ENCODE peak calls at places on chromosomes 13 and 19, in eight cellular contexts. One of them, this sample, is unnamed.

GRCh38 chr13:33152389-33152788 is 133.2 kb downstream of the STARD13 start:
- DNase-seq in uterus: no peak
- DNase-seq in tibial nerve: no peak
- DNase-seq in colonic mucosa: no peak
- DNase-seq in hepatocyte: no peak
- DNase-seq in heart left ventricle: no peak
- DNase-seq in fibroblast of lung: no peak
- DNase-seq in CD8-positive, alpha-beta memory T cell: no peak
- DNase-seq in this sample: no peak

GRCh38 chr19:34555447-34555846 is 73.9 kb downstream of the WTIP start:
- DNase-seq in uterus: no peak
- DNase-seq in tibial nerve: no peak
- DNase-seq in colonic mucosa: no peak
- DNase-seq in hepatocyte: no peak
- DNase-seq in heart left ventricle: no peak
- DNase-seq in fibroblast of lung: no peak
- DNase-seq in CD8-positive, alpha-beta memory T cell: no peak
- DNase-seq in this sample: no peak

GRCh38 chr19:38203197-38203596 is 20.8 kb downstream of the DPF1 start:
- DNase-seq in uterus: no peak
- DNase-seq in tibial nerve: no peak
- DNase-seq in colonic mucosa: no peak
- DNase-seq in hepatocyte: no peak
- DNase-seq in heart left ventricle: no peak
- DNase-seq in fibroblast of lung: no peak
- DNase-seq in CD8-positive, alpha-beta memory T cell: no peak
- DNase-seq in this sample: no peak

GRCh38 chr13:95044452-95045205 is 256.6 kb downstream of the ABCC4 start:
- DNase-seq in uterus: no peak
- DNase-seq in tibial nerve: no peak
- DNase-seq in colonic mucosa: no peak
- DNase-seq in hepatocyte: no peak
- DNase-seq in heart left ventricle: no peak
- DNase-seq in fibroblast of lung: no peak
- DNase-seq in CD8-positive, alpha-beta memory T cell: no peak
- DNase-seq in this sample: no peak

GRCh38 chr13:39637890-39638289 is 17.6 kb upstream of the COG6 start:
- DNase-seq in uterus: no peak
- DNase-seq in tibial nerve: no peak
- DNase-seq in colonic mucosa: no peak
- DNase-seq in hepatocyte: peak; percentile 5
- DNase-seq in heart left ventricle: no peak
- DNase-seq in fibroblast of lung: no peak
- DNase-seq in CD8-positive, alpha-beta memory T cell: no peak
- DNase-seq in this sample: no peak

GRCh38 chr13:99347911-99348451 is 40.8 kb upstream of the GPR183 start:
- DNase-seq in uterus: no peak
- DNase-seq in tibial nerve: no peak
- DNase-seq in colonic mucosa: no peak
- DNase-seq in hepatocyte: no peak
- DNase-seq in heart left ventricle: no peak
- DNase-seq in fibroblast of lung: no peak
- DNase-seq in CD8-positive, alpha-beta memory T cell: no peak
- DNase-seq in this sample: no peak

GRCh38 chr19:7294571-7295212 is 478 bp upstream of the INSR start:
- DNase-seq in uterus: peak; percentile 69
- DNase-seq in tibial nerve: peak; percentile 62
- DNase-seq in colonic mucosa: peak; percentile 79
- DNase-seq in hepatocyte: peak; percentile 88
- DNase-seq in heart left ventricle: peak; percentile 88
- DNase-seq in fibroblast of lung: peak; percentile 34
- DNase-seq in CD8-positive, alpha-beta memory T cell: no peak
- DNase-seq in this sample: peak; percentile 78

GRCh38 chr13:33154911-33155310 is 130.6 kb downstream of the STARD13 start:
- DNase-seq in uterus: no peak
- DNase-seq in tibial nerve: no peak
- DNase-seq in colonic mucosa: no peak
- DNase-seq in hepatocyte: no peak
- DNase-seq in heart left ventricle: no peak
- DNase-seq in fibroblast of lung: no peak
- DNase-seq in CD8-positive, alpha-beta memory T cell: no peak
- DNase-seq in this sample: no peak

GRCh38 chr13:29543230-29544215 is 52.0 kb downstream of the SLC7A1 start:
- DNase-seq in uterus: no peak
- DNase-seq in tibial nerve: no peak
- DNase-seq in colonic mucosa: peak; percentile 29
- DNase-seq in hepatocyte: peak; percentile 39
- DNase-seq in heart left ventricle: no peak
- DNase-seq in fibroblast of lung: peak; percentile 79
- DNase-seq in CD8-positive, alpha-beta memory T cell: no peak
- DNase-seq in this sample: no peak

GRCh38 chr19:23774156-23774971 is 15.7 kb upstream of the ZNF681 start:
- DNase-seq in uterus: no peak
- DNase-seq in tibial nerve: no peak
- DNase-seq in colonic mucosa: no peak
- DNase-seq in hepatocyte: peak; percentile 23
- DNase-seq in heart left ventricle: no peak
- DNase-seq in fibroblast of lung: no peak
- DNase-seq in CD8-positive, alpha-beta memory T cell: no peak
- DNase-seq in this sample: no peak

GRCh38 chr13:99600318-99600717 is 99.0 kb downstream of the TM9SF2 start:
- DNase-seq in uterus: no peak
- DNase-seq in tibial nerve: no peak
- DNase-seq in colonic mucosa: no peak
- DNase-seq in hepatocyte: no peak
- DNase-seq in heart left ventricle: no peak
- DNase-seq in fibroblast of lung: no peak
- DNase-seq in CD8-positive, alpha-beta memory T cell: no peak
- DNase-seq in this sample: no peak

GRCh38 chr19:39257227-39257626 is 8.6 kb upstream of the IFNL4 start:
- DNase-seq in uterus: no peak
- DNase-seq in tibial nerve: no peak
- DNase-seq in colonic mucosa: no peak
- DNase-seq in hepatocyte: no peak
- DNase-seq in heart left ventricle: no peak
- DNase-seq in fibroblast of lung: no peak
- DNase-seq in CD8-positive, alpha-beta memory T cell: no peak
- DNase-seq in this sample: no peak

GRCh38 chr13:114107686-114108081 is 24.7 kb downstream of the RASA3 start:
- DNase-seq in uterus: peak; percentile 12
- DNase-seq in tibial nerve: no peak
- DNase-seq in colonic mucosa: no peak
- DNase-seq in hepatocyte: no peak
- DNase-seq in heart left ventricle: peak; percentile 73
- DNase-seq in fibroblast of lung: peak; percentile 87
- DNase-seq in CD8-positive, alpha-beta memory T cell: no peak
- DNase-seq in this sample: peak; percentile 56

GRCh38 chr19:45601524-45602522 is at the start of gene GPR4:
- DNase-seq in uterus: no peak
- DNase-seq in tibial nerve: no peak
- DNase-seq in colonic mucosa: no peak
- DNase-seq in hepatocyte: peak; percentile 45
- DNase-seq in heart left ventricle: peak; percentile 68
- DNase-seq in fibroblast of lung: no peak
- DNase-seq in CD8-positive, alpha-beta memory T cell: no peak
- DNase-seq in this sample: no peak

GRCh38 chr13:108980237-108980636 is 350.8 kb downstream of the MYO16 start:
- DNase-seq in uterus: no peak
- DNase-seq in tibial nerve: no peak
- DNase-seq in colonic mucosa: no peak
- DNase-seq in hepatocyte: no peak
- DNase-seq in heart left ventricle: no peak
- DNase-seq in fibroblast of lung: no peak
- DNase-seq in CD8-positive, alpha-beta memory T cell: no peak
- DNase-seq in this sample: no peak

GRCh38 chr19:17703823-17704463 is 15.3 kb upstream of the MAP1S start:
- DNase-seq in uterus: no peak
- DNase-seq in tibial nerve: peak; percentile 61
- DNase-seq in colonic mucosa: peak; percentile 66
- DNase-seq in hepatocyte: no peak
- DNase-seq in heart left ventricle: no peak
- DNase-seq in fibroblast of lung: peak; percentile 43
- DNase-seq in CD8-positive, alpha-beta memory T cell: peak; percentile 62
- DNase-seq in this sample: no peak

GRCh38 chr13:25501231-25501630 is 129.5 kb downstream of the ATP8A2 start:
- DNase-seq in uterus: no peak
- DNase-seq in tibial nerve: no peak
- DNase-seq in colonic mucosa: no peak
- DNase-seq in hepatocyte: no peak
- DNase-seq in heart left ventricle: no peak
- DNase-seq in fibroblast of lung: no peak
- DNase-seq in CD8-positive, alpha-beta memory T cell: no peak
- DNase-seq in this sample: no peak

GRCh38 chr13:75876371-75877050 is 240.4 kb downstream of the LMO7 start:
- DNase-seq in uterus: peak; percentile 49
- DNase-seq in tibial nerve: peak; percentile 80
- DNase-seq in colonic mucosa: peak; percentile 57
- DNase-seq in hepatocyte: peak; percentile 74
- DNase-seq in heart left ventricle: no peak
- DNase-seq in fibroblast of lung: peak; percentile 47
- DNase-seq in CD8-positive, alpha-beta memory T cell: peak; percentile 8
- DNase-seq in this sample: peak; percentile 73

GRCh38 chr19:15358918-15359317 is 20.7 kb downstream of the AKAP8 start:
- DNase-seq in uterus: no peak
- DNase-seq in tibial nerve: no peak
- DNase-seq in colonic mucosa: no peak
- DNase-seq in hepatocyte: no peak
- DNase-seq in heart left ventricle: no peak
- DNase-seq in fibroblast of lung: no peak
- DNase-seq in CD8-positive, alpha-beta memory T cell: no peak
- DNase-seq in this sample: no peak

GRCh38 chr19:14840206-14840605 is 5.2 kb upstream of the OR7A5 start:
- DNase-seq in uterus: no peak
- DNase-seq in tibial nerve: no peak
- DNase-seq in colonic mucosa: no peak
- DNase-seq in hepatocyte: no peak
- DNase-seq in heart left ventricle: no peak
- DNase-seq in fibroblast of lung: no peak
- DNase-seq in CD8-positive, alpha-beta memory T cell: no peak
- DNase-seq in this sample: no peak

GRCh38 chr19:45496349-45496953 is 396 bp downstream of the RTN2 start:
- DNase-seq in uterus: peak; percentile 47
- DNase-seq in tibial nerve: no peak
- DNase-seq in colonic mucosa: peak; percentile 59
- DNase-seq in hepatocyte: peak; percentile 80
- DNase-seq in heart left ventricle: peak; percentile 81
- DNase-seq in fibroblast of lung: no peak
- DNase-seq in CD8-positive, alpha-beta memory T cell: no peak
- DNase-seq in this sample: no peak

GRCh38 chr13:98054301-98054700 is 88.6 kb upstream of the FARP1 start:
- DNase-seq in uterus: no peak
- DNase-seq in tibial nerve: no peak
- DNase-seq in colonic mucosa: no peak
- DNase-seq in hepatocyte: no peak
- DNase-seq in heart left ventricle: no peak
- DNase-seq in fibroblast of lung: no peak
- DNase-seq in CD8-positive, alpha-beta memory T cell: no peak
- DNase-seq in this sample: no peak

GRCh38 chr19:46601318-46602224 is at the start of gene CALM3:
- DNase-seq in uterus: no peak
- DNase-seq in tibial nerve: no peak
- DNase-seq in colonic mucosa: no peak
- DNase-seq in hepatocyte: peak; percentile 25
- DNase-seq in heart left ventricle: no peak
- DNase-seq in fibroblast of lung: no peak
- DNase-seq in CD8-positive, alpha-beta memory T cell: no peak
- DNase-seq in this sample: no peak

GRCh38 chr19:6737284-6737872 is at the start of gene GPR108:
- DNase-seq in uterus: peak; percentile 100
- DNase-seq in tibial nerve: peak; percentile 75
- DNase-seq in colonic mucosa: peak; percentile 99
- DNase-seq in hepatocyte: peak; percentile 100
- DNase-seq in heart left ventricle: peak; percentile 100
- DNase-seq in fibroblast of lung: peak; percentile 100
- DNase-seq in CD8-positive, alpha-beta memory T cell: peak; percentile 99
- DNase-seq in this sample: peak; percentile 100

GRCh38 chr19:35110974-35111373 is 4.6 kb upstream of the FXYD3 start:
- DNase-seq in uterus: no peak
- DNase-seq in tibial nerve: no peak
- DNase-seq in colonic mucosa: no peak
- DNase-seq in hepatocyte: no peak
- DNase-seq in heart left ventricle: no peak
- DNase-seq in fibroblast of lung: no peak
- DNase-seq in CD8-positive, alpha-beta memory T cell: no peak
- DNase-seq in this sample: no peak

DNA sequence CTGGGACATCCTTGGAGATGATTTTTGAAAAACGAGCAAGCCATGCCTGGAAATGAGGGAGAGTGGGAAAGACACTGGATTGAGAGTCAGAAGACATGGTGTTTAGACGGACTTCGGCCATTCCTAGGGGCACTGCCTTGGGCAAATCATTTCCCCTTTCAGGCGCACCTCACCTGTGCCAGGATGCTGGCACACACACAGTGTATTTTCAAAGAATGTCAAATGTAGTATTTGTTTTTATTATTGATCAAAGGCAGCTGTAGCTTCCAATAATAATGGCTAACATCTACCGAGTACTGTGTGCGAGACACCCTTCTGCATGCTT is 485.2 kb downstream of the UQCRFS1 start:
- DNase-seq in uterus: no peak
- DNase-seq in tibial nerve: no peak
- DNase-seq in colonic mucosa: no peak
- DNase-seq in hepatocyte: no peak
- DNase-seq in heart left ventricle: no peak
- DNase-seq in fibroblast of lung: no peak
- DNase-seq in CD8-positive, alpha-beta memory T cell: no peak
- DNase-seq in this sample: no peak
- H3K27me3 ChIP-seq in uterus: peaks cover 5% of the 10 kb centered on the region
- H3K27me3 ChIP-seq in tibial nerve: peaks cover 19% of the 10 kb centered on the region
- H3K27me3 ChIP-seq in colonic mucosa: peaks cover 15% of the 10 kb centered on the region
- H3K27me3 ChIP-seq in hepatocyte: peaks cover 40% of the 10 kb centered on the region
- H3K27me3 ChIP-seq in heart left ventricle: peaks cover 41% of the 10 kb centered on the region
- H3K27me3 ChIP-seq in fibroblast of lung: no peaks in the 10 kb centered on the region
- H3K27me3 ChIP-seq in CD8-positive, alpha-beta memory T cell: no peaks in the 10 kb centered on the region
- H3K27me3 ChIP-seq in this sample: peaks cover 24% of the 10 kb centered on the region

GRCh38 chr19:941292-942132 is 15.7 kb downstream of the ARID3A start:
- DNase-seq in uterus: no peak
- DNase-seq in tibial nerve: no peak
- DNase-seq in colonic mucosa: no peak
- DNase-seq in hepatocyte: no peak
- DNase-seq in heart left ventricle: no peak
- DNase-seq in fibroblast of lung: no peak
- DNase-seq in CD8-positive, alpha-beta memory T cell: no peak
- DNase-seq in this sample: no peak
- H3K27ac ChIP-seq in uterus: no peak overlapping the region
- H3K27ac ChIP-seq in tibial nerve: peak overlapping the region; percentile 83
- H3K27ac ChIP-seq in colonic mucosa: peak overlapping the region; percentile 57
- H3K27ac ChIP-seq in hepatocyte: no peak overlapping the region
- H3K27ac ChIP-seq in heart left ventricle: peak overlapping the region; percentile 89
- H3K27ac ChIP-seq in fibroblast of lung: peak overlapping the region; percentile 72
- H3K27ac ChIP-seq in CD8-positive, alpha-beta memory T cell: no peak overlapping the region
- H3K27ac ChIP-seq in this sample: peak overlapping the region; percentile 63

GRCh38 chr19:30229524-30230174 is 142.5 kb upstream of the ZNF536 start:
- DNase-seq in uterus: no peak
- DNase-seq in tibial nerve: no peak
- DNase-seq in colonic mucosa: no peak
- DNase-seq in hepatocyte: peak; percentile 34
- DNase-seq in heart left ventricle: no peak
- DNase-seq in fibroblast of lung: no peak
- DNase-seq in CD8-positive, alpha-beta memory T cell: no peak
- DNase-seq in this sample: no peak
- H3K27me3 ChIP-seq in uterus: peaks cover 20% of the 10 kb centered on the region
- H3K27me3 ChIP-seq in tibial nerve: peaks cover 41% of the 10 kb centered on the region
- H3K27me3 ChIP-seq in colonic mucosa: peaks cover 49% of the 10 kb centered on the region
- H3K27me3 ChIP-seq in hepatocyte: peaks cover 70% of the 10 kb centered on the region
- H3K27me3 ChIP-seq in heart left ventricle: peaks cover 44% of the 10 kb centered on the region
- H3K27me3 ChIP-seq in fibroblast of lung: peaks cover 11% of the 10 kb centered on the region
- H3K27me3 ChIP-seq in CD8-positive, alpha-beta memory T cell: peaks cover 6% of the 10 kb centered on the region
- H3K27me3 ChIP-seq in this sample: peaks cover 86% of the 10 kb centered on the region

GRCh38 chr13:112441226-112441625 is 65.1 kb downstream of the SPACA7 start:
- DNase-seq in uterus: no peak
- DNase-seq in tibial nerve: no peak
- DNase-seq in colonic mucosa: no peak
- DNase-seq in hepatocyte: no peak
- DNase-seq in heart left ventricle: no peak
- DNase-seq in fibroblast of lung: no peak
- DNase-seq in CD8-positive, alpha-beta memory T cell: no peak
- DNase-seq in this sample: no peak
- H3K27ac ChIP-seq in uterus: no peak overlapping the region
- H3K27ac ChIP-seq in tibial nerve: no peak overlapping the region
- H3K27ac ChIP-seq in colonic mucosa: no peak overlapping the region
- H3K27ac ChIP-seq in hepatocyte: no peak overlapping the region
- H3K27ac ChIP-seq in heart left ventricle: no peak overlapping the region
- H3K27ac ChIP-seq in fibroblast of lung: no peak overlapping the region
- H3K27ac ChIP-seq in CD8-positive, alpha-beta memory T cell: no peak overlapping the region
- H3K27ac ChIP-seq in this sample: no peak overlapping the region

This sample was measured in tibial artery.